ENCODE peak calls at places on chromosomes 11 and 22, in five cellular contexts. B is NCI-H2081; Q is NB4; I is Right ventricle myocardium superior; D is CD8-positive, alpha-beta T cell. N is an unnamed sample.
A peak's percentile ranks its signal among the peaks of the same experiment; 100 is the strongest.

GRCh38 chr11:2085251-2086066 is 53.7 kb downstream of the IGF2 start:
- DNase-seq in D (no peak), I (no peak), Q (no peak), B (no peak), N (no peak)

GRCh38 chr11:28961726-28962125 is 853.5 kb downstream of the METTL15 start:
- DNase-seq in D (no peak), I (no peak), Q (no peak), B (no peak), N (no peak)

GRCh38 chr22:36220457-36220921 is 18.8 kb downstream of the APOL2 start:
- DNase-seq in I (peak; percentile 26), D (no peak), Q (no peak), B (no peak), N (peak; percentile 49)

GRCh38 chr11:126700773-126701554 is 299.6 kb downstream of the KIRREL3 start:
- DNase-seq in I (no peak), Q (no peak), B (no peak), D (no peak), N (no peak)

GRCh38 chr11:26931248-26931631 is 62.7 kb upstream of the FIBIN start:
- DNase-seq in Q (no peak), I (no peak), B (no peak), D (no peak), N (no peak)

GRCh38 chr22:49996532-49997220 is 15.9 kb downstream of the IL17REL start:
- DNase-seq in I (peak; percentile 34), Q (no peak), D (no peak), B (no peak), N (no peak)

GRCh38 chr22:37137903-37138665 is 11.6 kb downstream of the IL2RB start:
- DNase-seq in B (no peak), D (no peak), I (no peak), Q (no peak), N (no peak)

GRCh38 chr11:46692450-46692849 is 8.0 kb downstream of the ARHGAP1 start:
- DNase-seq in D (no peak), I (no peak), Q (no peak), B (no peak), N (no peak)

GRCh38 chr11:123298488-123299447 is 103.7 kb upstream of the CLMP start:
- DNase-seq in Q (no peak), D (no peak), I (peak; percentile 43), B (no peak), N (peak; percentile 51)

GRCh38 chr11:94545641-94546470 is 2.1 kb downstream of the FUT4 start:
- DNase-seq in D (no peak), I (no peak), B (no peak), Q (peak; percentile 74), N (no peak)

GRCh38 chr11:117506856-117507425 is 179.3 kb downstream of the CEP164 start:
- DNase-seq in Q (no peak), I (no peak), B (no peak), D (no peak), N (no peak)

GRCh38 chr22:38858492-38858891 is 13.5 kb downstream of the CBX6 start:
- DNase-seq in B (no peak), D (no peak), I (peak; percentile 16), Q (no peak), N (no peak)

GRCh38 chr22:27802389-27803079 is 978 bp upstream of the MN1 start:
- DNase-seq in Q (no peak), B (no peak), I (no peak), D (no peak), N (no peak)

GRCh38 chr11:296206-296975 is 2.9 kb downstream of the IFITM5 start:
- DNase-seq in I (peak; percentile 30), D (no peak), B (no peak), Q (no peak), N (no peak)

GRCh38 chr22:36671398-36671797 is 32.2 kb downstream of the CACNG2 start:
- DNase-seq in Q (no peak), I (no peak), D (no peak), B (no peak), N (no peak)

GRCh38 chr11:86369668-86370067 is 5.0 kb upstream of the CCDC81 start:
- DNase-seq in B (no peak), Q (no peak), D (no peak), I (no peak), N (no peak)

GRCh38 chr11:63643205-63643604 is 28.0 kb downstream of the ATL3 start:
- DNase-seq in B (no peak), I (no peak), D (no peak), Q (no peak), N (no peak)

GRCh38 chr22:38724926-38725571 is 19.3 kb downstream of the GTPBP1 start:
- DNase-seq in I (no peak), D (no peak), Q (peak; percentile 54), B (peak; percentile 26), N (peak; percentile 82)

GRCh38 chr11:8809605-8810272 is 101.2 kb upstream of the AKIP1 start:
- DNase-seq in Q (no peak), I (no peak), B (no peak), D (no peak), N (no peak)

GRCh38 chr11:111730871-111731591 is 35.2 kb downstream of the PPP2R1B start:
- DNase-seq in D (no peak), Q (no peak), I (peak; percentile 68), B (peak; percentile 67), N (no peak)

GRCh38 chr11:128876133-128876650 is 9.1 kb upstream of the KCNJ1 start:
- DNase-seq in B (no peak), Q (no peak), I (no peak), D (no peak), N (no peak)

GRCh38 chr11:120652705-120653335 is 141.3 kb downstream of the GRIK4 start:
- DNase-seq in Q (peak; percentile 49), I (no peak), B (no peak), D (no peak), N (peak; percentile 44)

GRCh38 chr11:113618360-113618759 is 87.7 kb downstream of the TMPRSS5 start:
- DNase-seq in B (no peak), D (no peak), I (no peak), Q (no peak), N (no peak)

GRCh38 chr11:119148855-119149370 is at the start of gene ABCG4:
- DNase-seq in B (peak; percentile 17), Q (peak; percentile 45), I (peak; percentile 53), D (peak; percentile 11), N (no peak)

GRCh38 chr11:488992-489391 is 18.1 kb downstream of the RNH1 start:
- DNase-seq in I (no peak), B (no peak), Q (no peak), D (no peak), N (no peak)

GRCh38 chr11:95845168-95845567 is 54.9 kb downstream of the CEP57 start:
- DNase-seq in Q (no peak), I (no peak), D (no peak), B (no peak), N (no peak)

GRCh38 chr11:118610773-118611432 is 3.5 kb downstream of the PHLDB1 start:
- DNase-seq in B (no peak), Q (peak; percentile 79), I (peak; percentile 90), D (peak; percentile 82), N (peak; percentile 78)

GRCh38 chr11:14980854-14981253 is 8.7 kb upstream of the CALCA start:
- DNase-seq in B (no peak), D (no peak), I (no peak), Q (no peak), N (no peak)

GRCh38 chr11:75592699-75593098 is 30.6 kb downstream of the SERPINH1 start:
- DNase-seq in I (no peak), B (no peak), D (no peak), Q (no peak), N (no peak)

GRCh38 chr11:128522943-128523518 is 64.3 kb downstream of the ETS1 start:
- DNase-seq in Q (peak; percentile 30), D (no peak), I (no peak), B (no peak), N (peak; percentile 50)

GRCh38 chr11:27317751-27318150 is 45.3 kb downstream of the CCDC34 start:
- DNase-seq in Q (peak; percentile 9), I (no peak), B (no peak), D (no peak), N (no peak)

GRCh38 chr11:125494987-125495725 is 909 bp downstream of the FEZ1 start:
- DNase-seq in Q (no peak), B (no peak), D (no peak), I (peak; percentile 66), N (no peak)

GRCh38 chr11:70404244-70404643 is 5.9 kb downstream of the CTTN start:
- DNase-seq in B (no peak), Q (no peak), I (no peak), D (no peak), N (no peak)

GRCh38 chr22:26894362-26894761 is 237.0 kb downstream of the MIAT start:
- DNase-seq in B (no peak), Q (no peak), I (no peak), D (no peak), N (no peak)

GRCh38 chr11:73961321-73961720 is 10.5 kb downstream of the DNAJB13 start:
- DNase-seq in I (peak; percentile 12), D (no peak), B (no peak), Q (no peak), N (no peak)

GRCh38 chr11:6895010-6895409 is 2.7 kb upstream of the OR2D2 start:
- DNase-seq in Q (no peak), I (no peak), B (no peak), D (no peak), N (no peak)

GRCh38 chr22:17997456-17997855 is 26.9 kb downstream of the MICAL3 start:
- DNase-seq in I (no peak), D (no peak), Q (no peak), B (no peak), N (peak; percentile 51)

GRCh38 chr11:39374963-39375698 is 2084.3 kb downstream of the LRRC4C start:
- DNase-seq in Q (peak; percentile 47), B (peak; percentile 30), I (no peak), D (no peak), N (peak; percentile 78)